ENCODE peak calls at places on chromosomes 13 and 19, in six cellular contexts. C, J, M, O, S and B are unnamed samples.

GRCh38 chr19:1065606-1066109 is 1.3 kb upstream of the ARHGAP45 start:
- DNase-seq in C (peak; percentile 75), J (no peak), M (peak; percentile 78), O (no peak), S (no peak), B (no peak)

GRCh38 chr19:1266818-1267440 is 2.2 kb upstream of the CIRBP start:
- DNase-seq in C (peak; percentile 79), J (peak; percentile 83), M (peak; percentile 86), O (peak; percentile 79), S (peak; percentile 89), B (peak; percentile 61)

GRCh38 chr13:27728271-27728670 is 64.0 kb upstream of the GSX1 start:
- DNase-seq in C (no peak), J (no peak), M (no peak), O (peak; percentile 55), S (no peak), B (no peak)

GRCh38 chr19:17081672-17082630 is 6.4 kb downstream of the MYO9B start:
- DNase-seq in C (no peak), J (peak; percentile 62), M (no peak), O (no peak), S (no peak), B (no peak)

GRCh38 chr13:23461544-23461943 is 28.0 kb upstream of the SACS start:
- DNase-seq in C (no peak), J (no peak), M (no peak), O (no peak), S (no peak), B (no peak)

GRCh38 chr13:78606471-78607408 is 3.4 kb upstream of the POU4F1 start:
- DNase-seq in C (no peak), J (no peak), M (no peak), O (peak; percentile 29), S (no peak), B (no peak)

GRCh38 chr13:42985312-42986175 is 6.5 kb downstream of the EPSTI1 start:
- DNase-seq in C (no peak), J (no peak), M (peak; percentile 79), O (no peak), S (no peak), B (peak; percentile 19)

GRCh38 chr13:34678154-34678553 is 263.9 kb upstream of the NBEA start:
- DNase-seq in C (no peak), J (no peak), M (no peak), O (no peak), S (no peak), B (no peak)

GRCh38 chr19:1725100-1726064 is 27.9 kb upstream of the ONECUT3 start:
- DNase-seq in C (no peak), J (peak; percentile 52), M (peak; percentile 40), O (peak; percentile 94), S (peak; percentile 68), B (no peak)

GRCh38 chr19:46350029-46350757 is 3.3 kb downstream of the PPP5C start:
- DNase-seq in C (no peak), J (no peak), M (peak; percentile 69), O (no peak), S (no peak), B (no peak)

GRCh38 chr13:69633044-69633443 is 474.6 kb upstream of the ATXN8OS start:
- DNase-seq in C (no peak), J (no peak), M (no peak), O (no peak), S (no peak), B (no peak)

GRCh38 chr13:94558721-94559120 is 37.2 kb downstream of the TGDS start:
- DNase-seq in C (no peak), J (no peak), M (no peak), O (no peak), S (no peak), B (no peak)

GRCh38 chr13:102460806-102461205 is 59.0 kb upstream of the FGF14 start:
- DNase-seq in C (no peak), J (no peak), M (no peak), O (no peak), S (no peak), B (no peak)

GRCh38 chr19:31783592-31783991 is 434.4 kb upstream of the TSHZ3 start:
- DNase-seq in C (peak; percentile 27), J (no peak), M (no peak), O (peak; percentile 27), S (no peak), B (no peak)

GRCh38 chr19:34353546-34353945 is 11.4 kb upstream of the GPI start:
- DNase-seq in C (no peak), J (no peak), M (no peak), O (no peak), S (no peak), B (no peak)

GRCh38 chr13:51221674-51222509 is at the start of gene FAM124A:
- DNase-seq in C (no peak), J (peak; percentile 50), M (peak; percentile 38), O (peak; percentile 91), S (peak; percentile 73), B (peak; percentile 37)

GRCh38 chr13:106802917-106803316 is 235.0 kb upstream of the ARGLU1 start:
- DNase-seq in C (no peak), J (no peak), M (no peak), O (peak; percentile 51), S (no peak), B (no peak)

GRCh38 chr13:75123428-75123827 is 358.5 kb downstream of the TBC1D4 start:
- DNase-seq in C (no peak), J (no peak), M (no peak), O (no peak), S (no peak), B (no peak)

GRCh38 chr13:93672996-93673395 is 446.4 kb downstream of the GPC6 start:
- DNase-seq in C (no peak), J (no peak), M (no peak), O (no peak), S (no peak), B (no peak)

GRCh38 chr13:105007166-105007808 is 1528.2 kb downstream of the EFNB2 start:
- DNase-seq in C (no peak), J (no peak), M (no peak), O (no peak), S (no peak), B (no peak)

GRCh38 chr13:21234537-21234936 is 58.1 kb downstream of the MRPL57 start:
- DNase-seq in C (no peak), J (no peak), M (no peak), O (no peak), S (no peak), B (no peak)

GRCh38 chr19:7862413-7862951 is 11.7 kb downstream of the PRR36 start:
- DNase-seq in C (peak; percentile 73), J (peak; percentile 35), M (peak; percentile 87), O (peak; percentile 96), S (peak; percentile 79), B (peak; percentile 70)

DNA sequence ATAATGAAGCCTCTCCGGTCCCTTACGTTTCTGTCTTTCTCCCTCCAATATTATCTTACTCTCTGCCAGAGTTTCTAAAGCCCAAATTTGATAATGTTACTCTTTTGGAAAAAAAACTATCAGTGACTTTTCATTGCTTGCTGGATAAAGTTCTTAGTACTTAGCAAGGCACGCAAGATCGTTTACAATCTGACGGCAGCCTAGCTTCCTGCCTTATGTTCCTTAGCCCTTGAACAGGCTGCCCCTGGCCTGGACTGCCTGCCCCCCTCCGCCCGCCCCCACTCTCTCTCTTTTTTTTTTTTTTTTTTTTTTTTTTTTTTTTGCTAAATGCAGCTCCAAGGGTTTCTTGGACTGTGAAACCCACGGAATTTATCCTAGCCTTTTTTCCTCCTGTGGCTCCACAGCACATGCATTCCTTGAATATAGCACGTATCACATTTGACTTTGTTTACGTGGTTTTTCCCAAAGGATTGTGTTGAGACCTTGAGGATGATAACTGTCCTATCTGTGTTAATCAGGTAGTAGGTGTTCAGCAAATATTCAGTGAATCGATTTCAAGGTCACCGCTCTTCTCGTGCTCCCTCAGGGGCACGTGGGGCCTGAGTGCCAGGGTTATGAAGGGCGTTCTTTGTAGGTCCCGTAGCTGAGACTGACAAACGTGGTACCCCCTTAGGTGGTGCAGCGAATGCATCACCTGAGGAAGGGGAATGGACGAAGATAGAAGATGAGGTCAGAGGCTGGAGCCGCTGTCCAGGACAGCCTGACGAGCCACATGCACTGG is 130.9 kb upstream of the RNF113B start:
- DNase-seq in C (no peak), J (peak; percentile 25), M (no peak), O (no peak), S (peak; percentile 59), B (no peak)
- H3K27ac ChIP-seq in C (peak overlapping the region; percentile 78), J (peak overlapping the region; percentile 65), M (peak overlapping the region; percentile 20), O (no peak overlapping the region), S (no peak overlapping the region), B (no peak overlapping the region)

GRCh38 chr19:55601127-55601526 is 1.0 kb downstream of the ZNF524 start:
- DNase-seq in C (no peak), J (no peak), M (peak; percentile 28), O (no peak), S (no peak), B (peak; percentile 21)
- H3K27ac ChIP-seq in C (peak overlapping the region; percentile 88), J (peak overlapping the region; percentile 99), M (peak overlapping the region; percentile 96), O (peak overlapping the region; percentile 98), S (no peak overlapping the region), B (peak overlapping the region; percentile 98)

DNA sequence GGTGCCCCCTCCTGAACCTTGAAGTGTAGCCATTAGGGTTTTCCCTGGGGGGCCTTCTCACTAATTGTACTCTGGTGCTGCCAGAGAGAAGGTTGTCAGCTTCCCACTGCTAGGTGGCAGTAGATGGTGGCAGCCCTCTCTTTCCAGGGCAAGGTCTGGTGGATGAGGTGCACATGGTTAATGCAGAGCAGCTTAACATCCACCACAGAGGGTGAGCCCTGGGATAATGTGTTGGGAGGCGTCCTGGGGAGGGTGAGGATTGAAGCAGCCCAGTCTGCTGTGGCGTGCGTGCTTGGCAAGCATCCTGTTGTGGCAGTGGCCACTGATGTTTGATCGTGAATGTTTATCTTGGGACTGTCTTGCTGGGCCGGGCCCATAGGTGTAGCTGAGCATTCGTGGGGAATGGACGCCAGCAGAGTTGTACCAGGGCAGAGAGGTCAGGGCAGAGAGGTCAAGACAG is 5.8 kb downstream of the EGLN2 start:
- DNase-seq in C (no peak), J (no peak), M (peak; percentile 25), O (no peak), S (no peak), B (peak; percentile 63)
- H3K27ac ChIP-seq in C (peak overlapping the region; percentile 84), J (peak overlapping the region; percentile 99), M (peak overlapping the region; percentile 82), O (no peak overlapping the region), S (peak overlapping the region; percentile 12), B (peak overlapping the region; percentile 72)

GRCh38 chr19:48991011-48991609 is 2.0 kb downstream of the GYS1 start:
- DNase-seq in C (no peak), J (no peak), M (no peak), O (no peak), S (no peak), B (no peak)
- H3K27ac ChIP-seq in C (no peak overlapping the region), J (peak overlapping the region; percentile 91), M (no peak overlapping the region), O (no peak overlapping the region), S (no peak overlapping the region), B (no peak overlapping the region)

DNA sequence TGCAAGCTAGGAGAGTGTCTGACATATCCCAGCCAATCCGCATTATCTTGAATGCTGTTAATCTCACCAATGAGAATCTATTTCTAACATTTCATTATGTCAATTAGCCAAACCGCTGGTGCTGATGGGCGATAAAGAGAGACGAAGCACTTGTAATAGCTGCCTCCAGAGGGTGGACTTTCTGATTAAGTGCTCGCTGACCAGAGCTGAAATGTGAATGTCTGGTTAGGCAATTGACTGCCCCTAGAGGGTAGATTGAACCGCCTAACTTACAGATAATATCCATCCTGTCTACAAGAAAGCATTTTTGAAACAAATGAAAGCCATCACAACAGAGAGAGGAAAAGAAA is 552 bp upstream of the GRWD1 start:
- DNase-seq in C (no peak), J (no peak), M (no peak), O (peak; percentile 83), S (no peak), B (peak; percentile 41)
- H3K27ac ChIP-seq in C (peak overlapping the region; percentile 93), J (peak overlapping the region; percentile 90), M (peak overlapping the region; percentile 62), O (no peak overlapping the region), S (no peak overlapping the region), B (peak overlapping the region; percentile 83)